ENCODE peak calls at places on chromosomes 12 and 14, in four cellular contexts. D is HepG2, Y is A549, R is GM12878. B is an unnamed sample.

GRCh38 chr14:36784541-36784940 is 122.9 kb downstream of the PAX9 start:
- DNase-seq in Y (no peak), D (no peak), R (no peak), B (no peak)

GRCh38 chr14:102027951-102028350 is 58.9 kb downstream of the HSP90AA1 start:
- DNase-seq in Y (no peak), R (no peak), D (no peak), B (no peak)

GRCh38 chr12:93521225-93521854 is 51.1 kb upstream of the SOCS2 start:
- DNase-seq in Y (no peak), D (no peak), R (no peak), B (no peak)

GRCh38 chr12:41778934-41779333 is 365.7 kb downstream of the GXYLT1 start:
- DNase-seq in D (no peak), Y (no peak), R (no peak), B (no peak)

GRCh38 chr12:83323866-83324265 is 637.2 kb downstream of the TMTC2 start:
- DNase-seq in Y (no peak), R (no peak), D (no peak), B (peak; percentile 4)

GRCh38 chr12:47270782-47271664 is 191.3 kb upstream of the AMIGO2 start:
- DNase-seq in D (no peak), Y (peak; percentile 98), R (no peak), B (no peak)

GRCh38 chr14:73758392-73759182 is 44.4 kb upstream of the PNMA1 start:
- DNase-seq in D (peak; percentile 71), R (no peak), Y (peak; percentile 83), B (peak; percentile 86)

GRCh38 chr14:68811161-68811560 is 18.3 kb upstream of the ZFP36L1 start:
- DNase-seq in R (no peak), Y (no peak), D (no peak), B (peak; percentile 2)

GRCh38 chr12:31929140-31929526 is 30.1 kb upstream of the RESF1 start:
- DNase-seq in R (no peak), Y (no peak), D (no peak), B (no peak)

GRCh38 chr14:92456215-92457017 is 57.2 kb upstream of the RIN3 start:
- DNase-seq in Y (peak; percentile 79), R (no peak), D (peak; percentile 59), B (peak; percentile 55)

GRCh38 chr14:92646952-92647461 is 101.4 kb downstream of the LGMN start:
- DNase-seq in R (no peak), Y (peak; percentile 16), D (no peak), B (no peak)

GRCh38 chr12:125243811-125244210 is 178.6 kb downstream of the AACS start:
- DNase-seq in D (no peak), R (no peak), Y (no peak), B (no peak)

GRCh38 chr12:123891516-123892179 is 81.0 kb downstream of the CCDC92 start:
- DNase-seq in R (no peak), Y (no peak), D (no peak), B (no peak)

GRCh38 chr12:11162494-11162893 is 8.5 kb upstream of the SMIM10L1 start:
- DNase-seq in Y (no peak), D (no peak), R (no peak), B (no peak)

GRCh38 chr14:75295061-75295461 is 16.4 kb downstream of the FOS start:
- DNase-seq in R (no peak), Y (peak; percentile 87), D (no peak), B (peak; percentile 51)

GRCh38 chr14:61476737-61477410 is 155.5 kb downstream of the PRKCH start:
- DNase-seq in D (no peak), R (no peak), Y (peak; percentile 94), B (peak; percentile 36)

DNA sequence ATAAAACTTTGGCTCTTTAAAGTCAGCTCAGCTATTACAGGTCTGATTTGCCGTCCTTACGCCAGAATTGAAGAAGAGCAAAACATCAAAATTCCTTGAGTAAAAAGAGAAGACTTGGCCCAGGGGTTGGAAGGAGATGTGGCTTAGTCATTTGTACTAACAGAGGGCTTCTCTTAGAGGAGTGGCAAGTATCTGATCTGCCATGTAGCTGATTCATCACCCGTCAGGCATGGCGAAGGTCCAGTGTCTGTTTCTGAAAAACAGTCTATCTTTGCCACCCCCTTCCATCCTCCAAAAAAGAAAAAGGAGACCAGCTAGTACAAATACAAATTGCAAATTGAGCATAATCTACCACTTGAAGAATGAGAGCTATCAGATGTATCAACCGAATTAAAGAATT is 91.9 kb downstream of the RAD52 start:
- DNase-seq in R (no peak), D (no peak), Y (peak; percentile 66), B (no peak)
- TF ChIP-seq PBX3 in R (no peak), D (no peak), Y (no peak), B (peak; percentile 82)

GRCh38 chr12:127414186-127414585 is 852.8 kb upstream of the TMEM132C start:
- DNase-seq in D (no peak), R (no peak), Y (no peak), B (no peak)

GRCh38 chr12:127411981-127412380 is 855.0 kb upstream of the TMEM132C start:
- DNase-seq in R (no peak), D (no peak), Y (peak; percentile 5), B (no peak)

GRCh38 chr12:127416796-127417195 is 850.2 kb upstream of the TMEM132C start:
- DNase-seq in D (no peak), R (no peak), Y (no peak), B (no peak)

GRCh38 chr12:127411141-127411915 is 855.6 kb upstream of the TMEM132C start:
- DNase-seq in Y (no peak), D (no peak), R (no peak), B (no peak)
- TF ChIP-seq PBX3 in Y (no peak), D (no peak), R (no peak), B (no peak)

GRCh38 chr12:126569706-126570105 is 1504.5 kb downstream of the AACS start:
- DNase-seq in R (no peak), Y (no peak), D (no peak), B (no peak)

GRCh38 chr12:126567016-126567415 is 1501.8 kb downstream of the AACS start:
- DNase-seq in Y (no peak), D (no peak), R (no peak), B (no peak)

GRCh38 chr12:126570571-126570970 is 1505.3 kb downstream of the AACS start:
- DNase-seq in Y (no peak), R (no peak), D (no peak), B (no peak)

DNA sequence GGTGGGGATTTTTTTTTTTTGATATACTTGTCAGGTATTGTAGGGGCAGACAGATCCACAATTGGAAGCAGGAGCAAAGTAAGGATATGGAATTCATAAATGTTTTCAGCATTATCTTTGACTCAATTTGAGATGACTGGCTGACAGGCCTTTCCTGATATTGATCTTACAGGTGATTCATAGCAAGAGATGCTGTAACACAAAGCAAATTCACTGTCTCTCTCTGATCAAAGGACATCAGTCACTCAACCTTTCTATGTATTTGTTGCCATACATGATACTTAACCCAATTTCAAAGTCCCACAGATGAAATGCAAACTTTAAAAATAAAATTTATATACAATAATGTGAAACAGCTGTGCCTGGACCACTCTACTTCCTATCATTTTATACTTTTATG is 1506.9 kb downstream of the AACS start:
- DNase-seq in D (no peak), R (no peak), Y (no peak), B (no peak)
- TF ChIP-seq PBX3 in D (no peak), R (no peak), Y (no peak), B (no peak)

GRCh38 chr14:24431569-24432258 is 2.0 kb downstream of the KHNYN start:
- DNase-seq in R (peak; percentile 76), D (peak; percentile 97), Y (peak; percentile 95), B (peak; percentile 93)

GRCh38 chr14:24432259-24433131 is 2.7 kb downstream of the KHNYN start:
- DNase-seq in R (no peak), Y (no peak), D (no peak), B (peak; percentile 17)

GRCh38 chr14:24429395-24430142 is at the start of the genes CBLN3 and KHNYN:
- DNase-seq in D (peak; percentile 94), Y (peak; percentile 93), R (no peak), B (peak; percentile 96)

GRCh38 chr14:24430143-24430681 is 458 bp downstream of the KHNYN start:
- DNase-seq in R (no peak), Y (peak; percentile 75), D (peak; percentile 71), B (peak; percentile 93)

DNA sequence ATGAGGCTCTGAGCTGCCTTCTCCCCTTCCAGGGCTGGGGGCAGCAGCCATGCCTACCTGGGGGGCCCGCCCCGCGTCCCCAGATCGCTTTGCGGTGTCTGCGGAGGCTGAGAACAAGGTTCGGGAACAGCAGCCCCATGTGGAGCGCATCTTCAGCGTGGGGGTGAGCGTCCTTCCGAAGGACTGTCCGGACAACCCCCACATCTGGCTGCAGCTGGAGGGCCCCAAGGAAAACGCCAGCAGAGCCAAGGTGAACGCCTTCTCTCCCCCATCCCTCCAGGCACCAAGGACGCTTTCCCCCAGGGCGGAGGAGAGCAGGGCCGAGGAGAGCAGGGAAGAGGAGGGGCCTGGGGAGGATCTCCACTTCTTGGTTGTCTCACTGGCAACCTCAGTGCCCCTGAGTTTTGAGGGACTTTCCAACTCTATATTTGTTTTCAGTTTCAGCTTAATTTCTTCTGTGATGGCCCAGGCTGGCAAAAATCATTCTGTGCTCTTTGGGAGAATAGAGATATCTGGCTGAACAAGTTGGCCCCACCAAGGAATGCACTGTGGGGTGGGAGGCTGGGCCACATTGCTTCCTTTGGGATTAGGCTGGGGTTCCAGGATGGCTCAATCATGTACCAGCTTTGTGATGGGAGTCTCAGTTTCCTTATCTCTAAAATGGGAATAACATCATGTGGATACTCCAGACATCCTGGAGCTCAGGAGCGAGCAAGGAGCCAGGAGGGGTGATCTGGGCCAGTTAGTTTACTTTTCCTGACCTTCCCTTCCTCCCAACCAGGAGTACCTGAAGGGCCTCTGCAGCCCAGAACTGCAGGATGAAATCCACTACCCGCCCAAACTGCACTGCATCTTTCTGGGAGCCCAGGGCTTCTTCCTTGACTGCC is 1.2 kb downstream of the KHNYN start:
- DNase-seq in D (no peak), R (no peak), Y (no peak), B (no peak)
- TF ChIP-seq PBX3 in D (no peak), R (no peak), Y (no peak), B (no peak)

DNA sequence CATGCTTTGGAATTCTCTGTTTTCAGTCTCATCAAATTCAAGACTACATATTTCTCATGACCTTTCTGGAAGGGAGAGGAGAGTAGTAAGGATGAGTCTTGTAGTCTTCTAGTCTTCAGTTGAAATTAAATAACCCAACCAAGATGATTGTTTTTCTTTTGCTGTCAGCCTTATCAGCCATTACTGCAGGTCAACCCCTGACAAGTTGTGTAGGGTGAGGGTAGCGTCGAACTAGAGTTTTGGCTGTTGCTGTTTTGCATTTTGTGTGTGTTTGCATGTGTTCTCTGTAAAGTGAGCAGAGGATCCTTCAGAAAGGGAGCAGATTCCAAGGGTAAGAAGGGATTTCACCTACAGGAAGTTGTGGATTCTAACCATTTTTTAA is 28.4 kb downstream of the DIP2B start:
- DNase-seq in D (no peak), Y (peak; percentile 25), R (no peak), B (no peak)
- TF ChIP-seq PBX3 in D (no peak), Y (no peak), R (no peak), B (no peak)

GRCh38 chr12:101299931-101300330 is 20.0 kb downstream of the UTP20 start:
- DNase-seq in D (peak; percentile 7), Y (peak; percentile 7), R (no peak), B (no peak)
- TF ChIP-seq PBX3 in D (no peak), Y (no peak), R (no peak), B (no peak)

GRCh38 chr14:51780741-51781140 is 79.7 kb upstream of the GNG2 start:
- DNase-seq in R (no peak), Y (no peak), D (no peak), B (no peak)

GRCh38 chr14:51782412-51782811 is 78.0 kb upstream of the GNG2 start:
- DNase-seq in R (no peak), D (no peak), Y (no peak), B (no peak)

GRCh38 chr14:51783765-51784164 is 76.6 kb upstream of the GNG2 start:
- DNase-seq in D (no peak), R (no peak), Y (no peak), B (no peak)

GRCh38 chr14:51781352-51781751 is 79.1 kb upstream of the GNG2 start:
- DNase-seq in Y (no peak), D (no peak), R (no peak), B (no peak)

GRCh38 chr14:51780006-51780692 is 80.3 kb upstream of the GNG2 start:
- DNase-seq in Y (peak; percentile 61), D (peak; percentile 50), R (peak; percentile 21), B (peak; percentile 80)
- TF ChIP-seq PBX3 in Y (no peak), D (no peak), R (no peak), B (no peak)